ENCODE peak calls at places on chromosomes 6 and 20, in seven cellular contexts. Y, X, M, F, U, K and R are unnamed samples. For H3K36me3, the result is how much of the 10 kb centered on the place peaks cover.

GRCh38 chr6:126318797-126319196 is 21.1 kb upstream of the CENPW start:
- DNase-seq in Y (no peak), X (no peak), M (no peak), F (no peak), U (no peak), K (no peak), R (no peak)

GRCh38 chr6:129084406-129084805 is 201.5 kb downstream of the LAMA2 start:
- DNase-seq in Y (no peak), X (no peak), M (no peak), F (no peak), U (no peak), K (no peak), R (no peak)

GRCh38 chr6:148793721-148794120 is 46.9 kb downstream of the UST start:
- DNase-seq in Y (no peak), X (no peak), M (no peak), F (no peak), U (no peak), K (no peak), R (no peak)

GRCh38 chr20:31945319-31945718 is 6.5 kb downstream of the PDRG1 start:
- DNase-seq in Y (no peak), X (no peak), M (no peak), F (no peak), U (no peak), K (no peak), R (no peak)

GRCh38 chr6:134122775-134123174 is 70.4 kb upstream of the SLC2A12 start:
- DNase-seq in Y (no peak), X (no peak), M (no peak), F (no peak), U (no peak), K (no peak), R (no peak)

GRCh38 chr6:9842004-9842720 is 572.7 kb downstream of the TFAP2A start:
- DNase-seq in Y (no peak), X (no peak), M (no peak), F (no peak), U (no peak), K (no peak), R (no peak)

GRCh38 chr6:129120856-129121255 is 237.9 kb downstream of the LAMA2 start:
- DNase-seq in Y (no peak), X (no peak), M (no peak), F (no peak), U (no peak), K (no peak), R (no peak)

GRCh38 chr6:155224031-155224451 is 39.8 kb upstream of the CLDN20 start:
- DNase-seq in Y (no peak), X (no peak), M (no peak), F (no peak), U (no peak), K (peak), R (no peak)

GRCh38 chr6:152698692-152699091 is 995 bp downstream of the MYCT1 start:
- DNase-seq in Y (no peak), X (no peak), M (no peak), F (no peak), U (no peak), K (no peak), R (no peak)

GRCh38 chr6:107348224-107348623 is 111.1 kb downstream of the PDSS2 start:
- DNase-seq in Y (no peak), X (no peak), M (no peak), F (no peak), U (no peak), K (no peak), R (no peak)

GRCh38 chr6:139687055-139687454 is 312.6 kb upstream of the CITED2 start:
- DNase-seq in Y (no peak), X (no peak), M (no peak), F (no peak), U (no peak), K (no peak), R (no peak)

GRCh38 chr20:4560667-4561066 is 161.0 kb upstream of the PRND start:
- DNase-seq in Y (no peak), X (no peak), M (no peak), F (no peak), U (no peak), K (no peak), R (no peak)

GRCh38 chr20:9408422-9409300 is 105.7 kb upstream of the LAMP5 start:
- DNase-seq in Y (no peak), X (no peak), M (no peak), F (no peak), U (no peak), K (no peak), R (no peak)

GRCh38 chr6:35663447-35664235 is 25.1 kb downstream of the FKBP5 start:
- DNase-seq in Y (peak), X (no peak), M (no peak), F (no peak), U (no peak), K (no peak), R (no peak)

GRCh38 chr6:158739673-158740072 is 79.5 kb downstream of the EZR start:
- DNase-seq in Y (no peak), X (no peak), M (no peak), F (no peak), U (no peak), K (no peak), R (no peak)

DNA sequence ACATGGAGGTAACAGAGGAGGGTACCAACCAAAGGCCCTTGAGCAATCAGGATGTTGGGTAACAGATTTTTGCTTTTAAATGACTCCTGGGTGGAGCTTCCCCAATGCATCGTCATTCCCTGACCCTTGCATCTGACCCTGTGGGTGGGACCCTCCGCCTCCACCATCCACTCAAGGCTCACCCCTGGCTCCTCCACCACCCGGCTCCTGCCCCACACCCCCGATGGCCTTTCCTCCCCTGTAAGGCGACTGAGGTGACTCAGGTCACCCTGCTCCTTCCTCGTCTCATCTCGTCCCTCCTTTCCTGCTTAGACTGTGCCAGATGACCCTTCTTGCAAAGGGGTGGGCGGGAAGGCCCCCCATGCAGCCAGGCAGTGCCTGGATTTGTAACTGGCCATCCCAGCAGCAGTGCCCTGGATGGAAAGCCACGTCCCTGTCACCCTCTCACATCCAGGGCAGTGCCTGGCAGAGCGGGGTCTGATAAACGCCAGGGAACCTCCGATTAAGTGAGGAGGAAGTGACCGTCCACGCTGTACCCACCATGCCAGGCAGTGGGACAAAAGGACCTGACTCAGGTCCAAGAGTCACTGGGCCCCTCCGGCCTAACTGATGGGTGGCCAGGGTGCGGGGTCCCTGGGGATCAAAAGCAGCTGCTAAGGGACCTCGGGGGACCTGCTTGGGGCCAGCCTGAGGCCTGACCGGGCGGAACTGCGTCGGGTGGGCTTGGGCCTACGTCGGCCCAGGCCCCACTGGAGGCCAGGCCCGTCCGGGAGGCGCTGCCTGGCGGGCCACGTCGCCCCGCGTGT is 624 bp upstream of the NPEPL1 start:
- DNase-seq in Y (no peak), X (peak), M (peak), F (peak), U (no peak), K (no peak), R (no peak)
- H3K4me3 ChIP-seq in Y (no peak), X (no peak), M (peak), F (peak), U (peak), K (no peak), R (no peak)

GRCh38 chr6:52288216-52288615 is 3.7 kb upstream of the MCM3 start:
- DNase-seq in Y (no peak), X (no peak), M (no peak), F (no peak), U (no peak), K (no peak), R (no peak)

GRCh38 chr6:52284460-52285173 is at the start of gene MCM3:
- DNase-seq in Y (peak), X (peak), M (peak), F (peak), U (peak), K (peak), R (peak)

GRCh38 chr6:52285174-52286068 is 879 bp upstream of the MCM3 start:
- DNase-seq in Y (peak), X (no peak), M (no peak), F (no peak), U (no peak), K (no peak), R (no peak)

GRCh38 chr6:52284131-52284459 is 447 bp downstream of the MCM3 start:
- DNase-seq in Y (peak), X (peak), M (no peak), F (no peak), U (peak), K (no peak), R (no peak)

DNA sequence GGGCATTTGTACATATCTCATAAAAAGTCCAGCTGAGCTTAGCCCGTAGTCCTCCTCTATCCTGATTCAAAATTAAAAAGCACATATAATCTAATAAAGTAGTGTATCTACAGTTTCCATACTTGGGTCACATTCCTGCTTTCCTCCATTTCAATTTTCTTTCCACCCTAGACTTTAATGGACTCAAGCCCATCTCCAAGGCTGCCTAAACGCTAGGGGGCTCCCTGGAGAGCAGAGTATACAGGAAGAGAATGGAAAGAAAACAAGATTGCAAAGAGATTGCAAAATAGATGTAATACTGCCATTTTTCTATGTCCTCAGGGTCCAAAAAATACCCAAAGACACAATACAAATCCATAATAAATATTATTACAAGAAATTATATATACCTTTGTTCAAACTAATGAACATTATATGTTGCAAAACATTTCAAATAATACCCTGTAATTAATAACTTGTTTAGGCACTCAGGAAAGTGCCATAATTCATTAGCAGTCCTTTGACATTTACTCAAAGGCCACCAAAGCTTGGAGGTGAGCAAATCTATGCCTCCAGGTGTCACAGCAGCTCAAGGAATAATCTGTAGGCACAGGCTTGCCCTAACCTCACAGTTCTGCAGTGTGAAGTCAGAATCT is 2.4 kb upstream of the MCM3 start:
- DNase-seq in Y (peak), X (peak), M (peak), F (peak), U (no peak), K (peak), R (peak)
- TF ChIP-seq CTCF in Y (peak), X (peak), M (peak), F (peak), U (no peak), K (peak), R (no peak)

GRCh38 chr20:19460386-19460785 is 247.9 kb downstream of the SLC24A3 start:
- DNase-seq in Y (no peak), X (no peak), M (no peak), F (no peak), U (no peak), K (no peak), R (no peak)

GRCh38 chr20:19462491-19462890 is 250.0 kb downstream of the SLC24A3 start:
- DNase-seq in Y (no peak), X (no peak), M (no peak), F (no peak), U (no peak), K (no peak), R (no peak)

GRCh38 chr20:19463597-19463996 is 251.2 kb downstream of the SLC24A3 start:
- DNase-seq in Y (no peak), X (no peak), M (no peak), F (no peak), U (no peak), K (no peak), R (no peak)

GRCh38 chr20:19466204-19466928 is 253.9 kb downstream of the SLC24A3 start:
- DNase-seq in Y (no peak), X (no peak), M (no peak), F (no peak), U (no peak), K (no peak), R (no peak)
- H3K36me3 ChIP-seq in Y (under half), X (under half), M (under half), F (under half), U (under half), K (under half), R (under half)

DNA sequence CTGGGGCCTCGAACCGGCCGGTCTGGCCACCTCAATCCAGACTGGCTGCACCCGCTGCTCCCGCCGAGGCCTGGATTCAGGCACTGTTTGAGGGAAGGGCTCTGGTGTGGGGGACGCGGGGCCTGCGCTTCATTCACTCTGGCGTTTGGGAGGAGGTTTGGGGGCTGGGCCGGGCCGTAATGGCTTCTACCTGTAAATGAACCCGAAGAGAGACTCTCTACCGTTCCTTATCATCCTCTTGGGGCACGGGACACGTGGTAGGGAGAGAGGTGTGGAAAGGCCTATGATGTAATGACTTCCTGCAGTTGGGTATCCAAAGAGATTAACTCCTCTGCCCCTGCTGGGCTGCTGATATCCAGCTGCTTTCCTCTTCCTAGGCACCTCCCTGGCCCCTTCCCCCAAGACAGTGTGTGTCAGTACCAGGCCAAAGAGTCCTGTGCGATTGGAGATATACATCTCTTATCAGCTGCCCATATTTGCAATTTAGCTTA is 1.8 kb downstream of the FOXO3 start:
- DNase-seq in Y (peak), X (peak), M (peak), F (peak), U (peak), K (peak), R (peak)
- H3K4me3 ChIP-seq in Y (peak), X (peak), M (peak), F (peak), U (peak), K (peak), R (peak)